ENCODE peak calls at places on chromosome 10, in four cellular contexts. One of them, this sample, is unnamed.

GRCh38 chr10:131242007-131242406 is 69.5 kb downstream of the TCERG1L start:
- DNase-seq in astrocyte of the spinal cord: no peak
- DNase-seq in left ventricle myocardium superior: peak
- DNase-seq in NCI-H774: no peak
- DNase-seq in this sample: no peak

GRCh38 chr10:53209941-53210611 is 437.5 kb upstream of the MBL2 start:
- DNase-seq in astrocyte of the spinal cord: peak
- DNase-seq in left ventricle myocardium superior: no peak
- DNase-seq in NCI-H774: peak
- DNase-seq in this sample: no peak

GRCh38 chr10:50613150-50613549 is 10.6 kb downstream of the SGMS1 start:
- DNase-seq in astrocyte of the spinal cord: no peak
- DNase-seq in left ventricle myocardium superior: no peak
- DNase-seq in NCI-H774: no peak
- DNase-seq in this sample: peak

GRCh38 chr10:86449926-86450558 is 71.5 kb downstream of the WAPL start:
- DNase-seq in astrocyte of the spinal cord: no peak
- DNase-seq in left ventricle myocardium superior: no peak
- DNase-seq in NCI-H774: no peak
- DNase-seq in this sample: no peak

GRCh38 chr10:133379152-133379800 is at the start of gene PAOX:
- DNase-seq in astrocyte of the spinal cord: peak
- DNase-seq in left ventricle myocardium superior: peak
- DNase-seq in NCI-H774: peak
- DNase-seq in this sample: peak

GRCh38 chr10:6969659-6970058 is 389.6 kb upstream of the PRKCQ start:
- DNase-seq in astrocyte of the spinal cord: no peak
- DNase-seq in left ventricle myocardium superior: no peak
- DNase-seq in NCI-H774: no peak
- DNase-seq in this sample: no peak

GRCh38 chr10:103859161-103860141 is 4.1 kb upstream of the SH3PXD2A start:
- DNase-seq in astrocyte of the spinal cord: peak
- DNase-seq in left ventricle myocardium superior: no peak
- DNase-seq in NCI-H774: peak
- DNase-seq in this sample: peak

GRCh38 chr10:84924131-84924530 is 595.7 kb downstream of the CCSER2 start:
- DNase-seq in astrocyte of the spinal cord: no peak
- DNase-seq in left ventricle myocardium superior: no peak
- DNase-seq in NCI-H774: no peak
- DNase-seq in this sample: no peak

GRCh38 chr10:122225324-122225723 is 45.8 kb upstream of the BTBD16 start:
- DNase-seq in astrocyte of the spinal cord: no peak
- DNase-seq in left ventricle myocardium superior: no peak
- DNase-seq in NCI-H774: no peak
- DNase-seq in this sample: no peak

GRCh38 chr10:116767235-116767634 is 24.9 kb upstream of the HSPA12A start:
- DNase-seq in astrocyte of the spinal cord: no peak
- DNase-seq in left ventricle myocardium superior: peak
- DNase-seq in NCI-H774: no peak
- DNase-seq in this sample: no peak

GRCh38 chr10:35367107-35367859 is 31.0 kb downstream of the CCNY start:
- DNase-seq in astrocyte of the spinal cord: no peak
- DNase-seq in left ventricle myocardium superior: no peak
- DNase-seq in NCI-H774: no peak
- DNase-seq in this sample: no peak

GRCh38 chr10:57341294-57341693 is 926.4 kb downstream of the IPMK start:
- DNase-seq in astrocyte of the spinal cord: no peak
- DNase-seq in left ventricle myocardium superior: no peak
- DNase-seq in NCI-H774: no peak
- DNase-seq in this sample: no peak